ENCODE peak calls at places on chromosome 12, in five cellular contexts. G, X, Y, R and T are unnamed samples.
A peak's percentile ranks its signal among the peaks of the same experiment; 100 is the strongest.

GRCh38 chr12:78864483-78865296 is at the start of gene SYT1:
- DNase-seq in G (no peak), X (no peak), Y (peak; percentile 61), R (peak; percentile 85), T (peak; percentile 87)

GRCh38 chr12:132492522-132492921 is 2.6 kb downstream of the FBRSL1 start:
- DNase-seq in G (no peak), X (peak; percentile 55), Y (no peak), R (no peak), T (no peak)

GRCh38 chr12:26135010-26135420 is 10.2 kb upstream of the BHLHE41 start:
- DNase-seq in G (no peak), X (no peak), Y (no peak), R (no peak), T (no peak)

GRCh38 chr12:111570090-111570961 is 28.8 kb downstream of the ATXN2 start:
- DNase-seq in G (no peak), X (peak; percentile 23), Y (no peak), R (peak; percentile 92), T (no peak)

GRCh38 chr12:14201291-14201690 is 164.2 kb upstream of the ATF7IP start:
- DNase-seq in G (no peak), X (no peak), Y (no peak), R (no peak), T (no peak)

GRCh38 chr12:25529738-25530137 is 23.3 kb downstream of the LMNTD1 start:
- DNase-seq in G (no peak), X (no peak), Y (no peak), R (peak; percentile 68), T (no peak)

GRCh38 chr12:121295746-121296617 is 527 bp downstream of the CAMKK2 start:
- DNase-seq in G (peak; percentile 33), X (peak; percentile 41), Y (peak; percentile 77), R (no peak), T (no peak)

GRCh38 chr12:124599074-124599999 is 31.9 kb upstream of the NCOR2 start:
- DNase-seq in G (no peak), X (no peak), Y (no peak), R (peak; percentile 45), T (no peak)

GRCh38 chr12:62910549-62911169 is 24.3 kb downstream of the PPM1H start:
- DNase-seq in G (no peak), X (no peak), Y (no peak), R (no peak), T (no peak)

GRCh38 chr12:79929065-79929464 is 5.8 kb downstream of the PPP1R12A start:
- DNase-seq in G (no peak), X (no peak), Y (no peak), R (no peak), T (no peak)

GRCh38 chr12:11510671-11511070 is 115.3 kb upstream of the PRB2 start:
- DNase-seq in G (no peak), X (no peak), Y (no peak), R (no peak), T (peak; percentile 13)

GRCh38 chr12:124617615-124618014 is 50.2 kb upstream of the NCOR2 start:
- DNase-seq in G (peak; percentile 44), X (peak; percentile 99), Y (no peak), R (no peak), T (no peak)

GRCh38 chr12:43307126-43307525 is 244.9 kb downstream of the ADAMTS20 start:
- DNase-seq in G (no peak), X (no peak), Y (no peak), R (no peak), T (no peak)

GRCh38 chr12:98997-99396 is 32.4 kb downstream of the IQSEC3 start:
- DNase-seq in G (no peak), X (no peak), Y (no peak), R (no peak), T (no peak)
- H3K4me3 ChIP-seq in G (no peak overlapping the region), X (no peak overlapping the region), Y (no peak overlapping the region), R (no peak overlapping the region), T (no peak overlapping the region)

GRCh38 chr12:22544038-22544979 is at the start of gene C2CD5:
- DNase-seq in G (peak; percentile 98), X (peak; percentile 98), Y (peak; percentile 98), R (peak; percentile 97), T (peak; percentile 99)
- TF ChIP-seq POLR2A in G (peak; percentile 87), X (peak; percentile 85), Y (peak; percentile 81), R (peak; percentile 89), T (no peak)

DNA sequence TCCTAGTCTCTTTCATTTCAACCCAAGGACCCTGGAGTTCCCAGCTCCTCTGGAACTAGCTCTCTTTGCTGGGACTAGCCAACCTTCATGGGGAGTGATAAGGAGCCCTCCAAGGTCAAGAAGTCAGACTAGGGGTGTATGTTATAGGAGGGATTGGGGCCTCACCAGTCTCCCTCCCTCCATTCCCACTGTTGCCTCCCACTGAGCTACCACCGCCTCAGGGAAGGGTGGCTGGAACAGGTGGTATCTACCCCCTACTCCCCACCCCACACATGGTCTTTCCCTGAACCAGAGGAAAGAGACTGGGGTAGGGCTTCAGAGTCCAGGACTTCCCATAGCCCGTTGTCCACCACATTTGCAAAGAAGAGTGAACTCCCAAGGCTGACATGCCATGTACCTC is 2.4 kb downstream of the ERBB3 start:
- DNase-seq in G (no peak), X (no peak), Y (no peak), R (no peak), T (no peak)
- H3K4me3 ChIP-seq in G (no peak overlapping the region), X (no peak overlapping the region), Y (peak overlapping the region; percentile 79), R (no peak overlapping the region), T (no peak overlapping the region)

GRCh38 chr12:9750276-9751203 is 10.2 kb downstream of the CD69 start:
- DNase-seq in G (peak; percentile 29), X (peak; percentile 29), Y (no peak), R (peak; percentile 56), T (peak; percentile 44)

GRCh38 chr12:9753042-9753820 is 7.5 kb downstream of the CD69 start:
- DNase-seq in G (no peak), X (no peak), Y (no peak), R (no peak), T (no peak)

GRCh38 chr12:9752145-9752717 is 8.5 kb downstream of the CD69 start:
- DNase-seq in G (no peak), X (no peak), Y (no peak), R (no peak), T (no peak)

GRCh38 chr12:9754097-9754964 is 6.4 kb downstream of the CD69 start:
- DNase-seq in G (no peak), X (no peak), Y (no peak), R (no peak), T (no peak)

GRCh38 chr12:9751204-9752144 is 9.2 kb downstream of the CD69 start:
- DNase-seq in G (no peak), X (no peak), Y (no peak), R (peak; percentile 16), T (no peak)
- TF ChIP-seq POLR2A in G (no peak), X (no peak), Y (no peak), R (no peak), T (no peak)

DNA sequence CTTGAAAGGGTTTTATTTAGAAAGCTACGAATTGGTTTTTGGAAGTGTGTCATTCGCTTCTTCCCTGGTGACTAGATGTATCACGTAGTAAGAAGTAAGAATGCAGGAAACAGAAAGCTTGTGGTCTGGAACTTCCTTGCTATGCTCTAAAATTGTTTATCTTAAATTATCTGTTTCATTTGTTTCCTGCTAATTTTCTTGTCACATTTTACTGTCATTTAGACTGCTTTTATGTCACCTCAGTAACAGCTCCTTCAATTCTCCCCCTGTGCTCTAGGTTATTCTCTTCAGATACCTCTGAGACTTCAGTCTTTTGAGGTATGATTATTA is 671 bp upstream of the CD69 start:
- DNase-seq in G (no peak), X (no peak), Y (no peak), R (no peak), T (no peak)
- H3K4me3 ChIP-seq in G (no peak overlapping the region), X (no peak overlapping the region), Y (no peak overlapping the region), R (no peak overlapping the region), T (no peak overlapping the region)

DNA sequence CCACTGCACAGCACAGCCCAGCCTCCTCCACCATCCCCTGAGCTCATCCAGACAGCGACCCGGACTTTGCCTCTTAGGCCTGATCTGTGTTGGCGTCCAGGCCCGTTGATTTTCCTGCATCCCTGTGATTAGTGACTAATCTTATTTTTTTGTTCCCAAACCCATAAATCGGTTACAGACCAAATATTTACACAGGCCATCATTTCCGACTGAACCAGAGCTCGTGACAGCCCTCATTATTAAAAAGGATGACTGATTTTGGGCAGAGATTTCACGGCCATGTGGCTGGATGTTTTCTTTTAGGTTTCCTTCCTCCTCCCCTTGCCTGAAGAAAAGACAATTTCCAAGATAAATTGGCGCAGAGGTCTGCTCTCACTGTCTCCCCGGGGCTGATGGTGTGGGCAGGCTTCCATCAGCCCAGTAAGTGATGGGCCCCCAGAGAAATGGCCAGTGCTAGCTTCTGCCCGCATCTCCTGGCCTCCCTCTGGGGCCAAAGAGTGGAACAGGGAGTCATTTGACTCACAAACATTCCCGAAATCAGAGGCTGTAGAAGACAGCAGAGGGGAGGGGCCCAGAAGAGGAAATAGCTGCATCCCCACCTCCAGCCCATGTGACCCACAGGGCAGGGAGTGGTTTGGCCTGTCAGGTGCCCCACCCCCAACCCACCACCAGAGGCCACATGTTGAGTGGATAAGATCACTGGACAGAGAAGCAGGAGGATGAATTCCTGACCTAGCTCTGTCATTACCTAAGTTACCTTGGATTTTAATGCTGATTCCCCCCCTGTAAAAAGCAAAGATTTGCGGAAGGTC is 283.5 kb downstream of the KSR2 start:
- DNase-seq in G (no peak), X (peak; percentile 14), Y (peak; percentile 89), R (no peak), T (peak; percentile 75)
- TF ChIP-seq POLR2A in G (no peak), X (no peak), Y (no peak), R (no peak), T (no peak)

DNA sequence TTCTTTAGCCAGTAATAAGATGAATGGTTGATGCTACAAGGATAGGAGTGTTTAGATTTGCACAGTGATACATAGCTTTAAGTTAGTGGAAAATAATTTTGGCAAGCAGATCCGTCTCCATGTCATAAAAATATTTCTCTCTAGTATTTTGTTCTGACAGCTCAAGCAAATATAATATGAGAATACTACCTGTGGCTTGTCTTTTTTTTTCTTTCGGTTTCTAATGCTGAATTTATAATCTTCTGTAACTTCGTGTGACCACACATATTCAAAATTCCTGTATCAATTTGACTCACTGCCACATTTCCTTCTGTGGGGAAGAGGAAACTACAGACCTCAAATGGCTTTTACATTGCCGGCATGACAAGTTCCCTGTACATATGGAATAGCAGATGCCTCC is 103.7 kb upstream of the CCDC91 start:
- DNase-seq in G (no peak), X (no peak), Y (no peak), R (no peak), T (no peak)
- H3K4me3 ChIP-seq in G (no peak overlapping the region), X (no peak overlapping the region), Y (no peak overlapping the region), R (no peak overlapping the region), T (no peak overlapping the region)

GRCh38 chr12:59318940-59319339 is 276.9 kb upstream of the SLC16A7 start:
- DNase-seq in G (no peak), X (no peak), Y (no peak), R (no peak), T (no peak)
- TF ChIP-seq POLR2A in G (no peak), X (no peak), Y (no peak), R (no peak), T (no peak)